ENCODE peak calls at places on chromosome 3, in ten cellular contexts. H is AG04450; F is BE2C; Z is PC-3; Q is GM18507; G is NB4; B is tibial artery; V is kidney tubule cell; O is NCI-H2029; X is CD4-positive, alpha-beta memory T cell. M is an unnamed sample.

GRCh38 chr3:49469037-49469875 is 811 bp upstream of the DAG1 start:
- DNase-seq in H (no peak), F (peak; percentile 62), Z (peak; percentile 82), Q (no peak), G (no peak), B (peak; percentile 78), V (peak; percentile 74), O (peak; percentile 56), X (no peak), M (peak; percentile 88)

GRCh38 chr3:99714146-99714545 is 75.8 kb downstream of the COL8A1 start:
- DNase-seq in H (no peak), F (no peak), Z (no peak), Q (no peak), G (no peak), B (no peak), V (no peak), O (no peak), X (no peak), M (no peak)

GRCh38 chr3:65303431-65303830 is 615.6 kb upstream of the ADAMTS9 start:
- DNase-seq in H (no peak), F (no peak), Z (no peak), Q (no peak), G (peak; percentile 0), B (no peak), V (no peak), O (no peak), X (no peak), M (no peak)

GRCh38 chr3:127831723-127832172 is 9.4 kb upstream of the MGLL start:
- DNase-seq in H (no peak), F (peak; percentile 76), Z (peak; percentile 57), Q (no peak), G (peak; percentile 67), B (no peak), V (peak; percentile 38), O (peak; percentile 59), X (no peak), M (peak; percentile 65)

GRCh38 chr3:14424711-14425573 is 22.5 kb downstream of the SLC6A6 start:
- DNase-seq in H (no peak), F (no peak), Z (peak; percentile 72), Q (no peak), G (peak; percentile 68), B (no peak), V (no peak), O (peak; percentile 70), X (peak; percentile 55), M (no peak)

GRCh38 chr3:10518506-10519150 is 13.2 kb upstream of the ATP2B2 start:
- DNase-seq in H (peak; percentile 3), F (no peak), Z (peak; percentile 11), Q (no peak), G (no peak), B (no peak), V (no peak), O (no peak), X (no peak), M (peak; percentile 25)

GRCh38 chr3:144294659-144295538 is 323.3 kb downstream of the DIPK2A start:
- DNase-seq in H (no peak), F (no peak), Z (no peak), Q (no peak), G (no peak), B (no peak), V (no peak), O (no peak), X (no peak), M (no peak)

GRCh38 chr3:53079147-53079546 is 33.3 kb upstream of the SFMBT1 start:
- DNase-seq in H (no peak), F (no peak), Z (no peak), Q (no peak), G (no peak), B (no peak), V (no peak), O (no peak), X (no peak), M (peak; percentile 9)

GRCh38 chr3:108091498-108092259 is 848 bp upstream of the CD47 start:
- DNase-seq in H (no peak), F (peak; percentile 12), Z (peak; percentile 11), Q (peak; percentile 12), G (no peak), B (no peak), V (peak; percentile 33), O (no peak), X (peak; percentile 55), M (peak; percentile 44)

GRCh38 chr3:112734718-112735350 is 93.9 kb upstream of the CCDC80 start:
- DNase-seq in H (peak; percentile 46), F (peak; percentile 82), Z (peak; percentile 89), Q (peak; percentile 9), G (peak; percentile 85), B (peak; percentile 36), V (peak; percentile 73), O (peak; percentile 9), X (peak; percentile 72), M (peak; percentile 80)

GRCh38 chr3:9402410-9403228 is 5.2 kb downstream of the SETD5 start:
- DNase-seq in H (no peak), F (peak; percentile 63), Z (no peak), Q (no peak), G (peak; percentile 44), B (no peak), V (no peak), O (peak; percentile 89), X (no peak), M (peak; percentile 77)

GRCh38 chr3:187251599-187251998 is 39.9 kb downstream of the MASP1 start:
- DNase-seq in H (no peak), F (no peak), Z (no peak), Q (no peak), G (no peak), B (no peak), V (no peak), O (no peak), X (no peak), M (no peak)